ENCODE peak calls at places on chromosomes 11 and 22, in eight cellular contexts. One of them, this sample, is unnamed.

GRCh38 chr11:73760066-73760679 is 701 bp downstream of the RAB6A start:
- DNase-seq in astrocyte of the cerebellum: no peak
- DNase-seq in H1: peak
- DNase-seq in BE2C: peak
- DNase-seq in GM23248: peak
- DNase-seq in tibial artery: peak
- DNase-seq in choroid plexus epithelial cell: peak
- DNase-seq in lower lobe of right lung: peak
- DNase-seq in this sample: peak

GRCh38 chr22:21087119-21087518 is 41.4 kb downstream of the LRRC74B start:
- DNase-seq in choroid plexus epithelial cell: no peak
- DNase-seq in H1: no peak
- DNase-seq in BE2C: no peak
- DNase-seq in GM23248: no peak
- DNase-seq in astrocyte of the cerebellum: no peak
- DNase-seq in lower lobe of right lung: no peak
- DNase-seq in tibial artery: no peak
- DNase-seq in this sample: peak

GRCh38 chr22:46087816-46088277 is 62.5 kb upstream of the PPARA start:
- DNase-seq in H1: no peak
- DNase-seq in tibial artery: peak
- DNase-seq in BE2C: peak
- DNase-seq in GM23248: peak
- DNase-seq in lower lobe of right lung: peak
- DNase-seq in choroid plexus epithelial cell: peak
- DNase-seq in astrocyte of the cerebellum: peak
- DNase-seq in this sample: peak

GRCh38 chr11:69832561-69833413 is 13.6 kb upstream of the FGF3 start:
- DNase-seq in astrocyte of the cerebellum: no peak
- DNase-seq in choroid plexus epithelial cell: no peak
- DNase-seq in GM23248: no peak
- DNase-seq in H1: peak
- DNase-seq in tibial artery: peak
- DNase-seq in BE2C: no peak
- DNase-seq in lower lobe of right lung: no peak
- DNase-seq in this sample: no peak

GRCh38 chr11:30100514-30100913 is 83.7 kb upstream of the KCNA4 start:
- DNase-seq in BE2C: no peak
- DNase-seq in lower lobe of right lung: no peak
- DNase-seq in astrocyte of the cerebellum: no peak
- DNase-seq in H1: no peak
- DNase-seq in GM23248: no peak
- DNase-seq in choroid plexus epithelial cell: no peak
- DNase-seq in tibial artery: no peak
- DNase-seq in this sample: no peak

GRCh38 chr22:24401824-24402434 is 25.5 kb upstream of the ADORA2A start:
- DNase-seq in GM23248: no peak
- DNase-seq in tibial artery: peak
- DNase-seq in astrocyte of the cerebellum: no peak
- DNase-seq in choroid plexus epithelial cell: no peak
- DNase-seq in BE2C: peak
- DNase-seq in lower lobe of right lung: no peak
- DNase-seq in H1: no peak
- DNase-seq in this sample: no peak

GRCh38 chr11:1899686-1900085 is 8.0 kb upstream of the PRR33 start:
- DNase-seq in astrocyte of the cerebellum: no peak
- DNase-seq in lower lobe of right lung: no peak
- DNase-seq in choroid plexus epithelial cell: no peak
- DNase-seq in H1: no peak
- DNase-seq in tibial artery: no peak
- DNase-seq in GM23248: no peak
- DNase-seq in BE2C: no peak
- DNase-seq in this sample: no peak

GRCh38 chr11:74418509-74418895 is 20.3 kb upstream of the PGM2L1 start:
- DNase-seq in H1: no peak
- DNase-seq in astrocyte of the cerebellum: peak
- DNase-seq in lower lobe of right lung: no peak
- DNase-seq in tibial artery: no peak
- DNase-seq in choroid plexus epithelial cell: peak
- DNase-seq in GM23248: peak
- DNase-seq in BE2C: no peak
- DNase-seq in this sample: no peak

GRCh38 chr11:111573821-111574249 is 28.4 kb upstream of the SIK2 start:
- DNase-seq in astrocyte of the cerebellum: no peak
- DNase-seq in H1: no peak
- DNase-seq in GM23248: peak
- DNase-seq in BE2C: no peak
- DNase-seq in lower lobe of right lung: no peak
- DNase-seq in tibial artery: no peak
- DNase-seq in choroid plexus epithelial cell: peak
- DNase-seq in this sample: no peak

GRCh38 chr11:47409440-47410403 is 1.3 kb downstream of the SLC39A13 start:
- DNase-seq in H1: no peak
- DNase-seq in astrocyte of the cerebellum: no peak
- DNase-seq in choroid plexus epithelial cell: no peak
- DNase-seq in GM23248: peak
- DNase-seq in BE2C: no peak
- DNase-seq in tibial artery: no peak
- DNase-seq in lower lobe of right lung: no peak
- DNase-seq in this sample: no peak

GRCh38 chr11:69587454-69588081 is 53.4 kb upstream of the CCND1 start:
- DNase-seq in astrocyte of the cerebellum: no peak
- DNase-seq in tibial artery: no peak
- DNase-seq in GM23248: peak
- DNase-seq in H1: no peak
- DNase-seq in choroid plexus epithelial cell: peak
- DNase-seq in lower lobe of right lung: no peak
- DNase-seq in BE2C: no peak
- DNase-seq in this sample: no peak

GRCh38 chr11:8247312-8247711 is 16.4 kb downstream of the LMO1 start:
- DNase-seq in GM23248: peak
- DNase-seq in H1: peak
- DNase-seq in tibial artery: no peak
- DNase-seq in astrocyte of the cerebellum: no peak
- DNase-seq in lower lobe of right lung: peak
- DNase-seq in BE2C: no peak
- DNase-seq in choroid plexus epithelial cell: no peak
- DNase-seq in this sample: no peak

GRCh38 chr11:75771646-75772410 is 3.2 kb downstream of the DGAT2 start:
- DNase-seq in GM23248: peak
- DNase-seq in tibial artery: peak
- DNase-seq in lower lobe of right lung: peak
- DNase-seq in choroid plexus epithelial cell: peak
- DNase-seq in BE2C: no peak
- DNase-seq in H1: no peak
- DNase-seq in astrocyte of the cerebellum: no peak
- DNase-seq in this sample: no peak

GRCh38 chr11:58286249-58286648 is 18.2 kb upstream of the OR10W1 start:
- DNase-seq in choroid plexus epithelial cell: peak
- DNase-seq in lower lobe of right lung: no peak
- DNase-seq in tibial artery: no peak
- DNase-seq in GM23248: peak
- DNase-seq in astrocyte of the cerebellum: no peak
- DNase-seq in H1: no peak
- DNase-seq in BE2C: no peak
- DNase-seq in this sample: no peak

GRCh38 chr22:41535244-41535643 is 9.0 kb downstream of the POLR3H start:
- DNase-seq in tibial artery: no peak
- DNase-seq in choroid plexus epithelial cell: peak
- DNase-seq in lower lobe of right lung: no peak
- DNase-seq in astrocyte of the cerebellum: no peak
- DNase-seq in GM23248: peak
- DNase-seq in H1: no peak
- DNase-seq in BE2C: peak
- DNase-seq in this sample: no peak

GRCh38 chr11:13972033-13972910 is 9.7 kb downstream of the SPON1 start:
- DNase-seq in BE2C: no peak
- DNase-seq in tibial artery: no peak
- DNase-seq in H1: no peak
- DNase-seq in GM23248: peak
- DNase-seq in astrocyte of the cerebellum: peak
- DNase-seq in lower lobe of right lung: no peak
- DNase-seq in choroid plexus epithelial cell: peak
- DNase-seq in this sample: no peak

GRCh38 chr22:35440129-35440528 is 40.2 kb downstream of the MCM5 start:
- DNase-seq in BE2C: no peak
- DNase-seq in lower lobe of right lung: no peak
- DNase-seq in GM23248: no peak
- DNase-seq in choroid plexus epithelial cell: no peak
- DNase-seq in H1: no peak
- DNase-seq in tibial artery: no peak
- DNase-seq in astrocyte of the cerebellum: no peak
- DNase-seq in this sample: no peak

GRCh38 chr11:61378713-61379313 is 13.6 kb upstream of the TMEM216 start:
- DNase-seq in lower lobe of right lung: no peak
- DNase-seq in BE2C: no peak
- DNase-seq in tibial artery: peak
- DNase-seq in GM23248: peak
- DNase-seq in H1: no peak
- DNase-seq in astrocyte of the cerebellum: peak
- DNase-seq in choroid plexus epithelial cell: peak
- DNase-seq in this sample: no peak

GRCh38 chr11:66136752-66137123 is 66.7 kb downstream of the PACS1 start:
- DNase-seq in BE2C: no peak
- DNase-seq in GM23248: peak
- DNase-seq in astrocyte of the cerebellum: no peak
- DNase-seq in lower lobe of right lung: no peak
- DNase-seq in tibial artery: no peak
- DNase-seq in choroid plexus epithelial cell: peak
- DNase-seq in H1: no peak
- DNase-seq in this sample: no peak

GRCh38 chr11:33291004-33291777 is 34.0 kb downstream of the HIPK3 start:
- DNase-seq in astrocyte of the cerebellum: no peak
- DNase-seq in tibial artery: no peak
- DNase-seq in H1: no peak
- DNase-seq in GM23248: no peak
- DNase-seq in BE2C: no peak
- DNase-seq in choroid plexus epithelial cell: no peak
- DNase-seq in lower lobe of right lung: no peak
- DNase-seq in this sample: no peak
- H3K4me3 ChIP-seq in astrocyte of the cerebellum: no peak
- H3K4me3 ChIP-seq in tibial artery: no peak
- H3K4me3 ChIP-seq in H1: no peak
- H3K4me3 ChIP-seq in GM23248: no peak
- H3K4me3 ChIP-seq in BE2C: no peak
- H3K4me3 ChIP-seq in choroid plexus epithelial cell: no peak
- H3K4me3 ChIP-seq in lower lobe of right lung: no peak
- H3K4me3 ChIP-seq in this sample: no peak

GRCh38 chr11:43830928-43831440 is 49.6 kb upstream of the ALKBH3 start:
- DNase-seq in tibial artery: no peak
- DNase-seq in choroid plexus epithelial cell: peak
- DNase-seq in H1: no peak
- DNase-seq in astrocyte of the cerebellum: peak
- DNase-seq in lower lobe of right lung: no peak
- DNase-seq in BE2C: peak
- DNase-seq in GM23248: peak
- DNase-seq in this sample: peak
- H3K4me3 ChIP-seq in tibial artery: no peak
- H3K4me3 ChIP-seq in choroid plexus epithelial cell: no peak
- H3K4me3 ChIP-seq in H1: no peak
- H3K4me3 ChIP-seq in astrocyte of the cerebellum: peak
- H3K4me3 ChIP-seq in lower lobe of right lung: no peak
- H3K4me3 ChIP-seq in BE2C: no peak
- H3K4me3 ChIP-seq in GM23248: peak
- H3K4me3 ChIP-seq in this sample: no peak

GRCh38 chr11:72349053-72349452 is 85.3 kb downstream of the CLPB start:
- DNase-seq in tibial artery: no peak
- DNase-seq in choroid plexus epithelial cell: no peak
- DNase-seq in GM23248: no peak
- DNase-seq in lower lobe of right lung: no peak
- DNase-seq in BE2C: no peak
- DNase-seq in astrocyte of the cerebellum: no peak
- DNase-seq in H1: no peak
- DNase-seq in this sample: no peak
- H3K4me3 ChIP-seq in tibial artery: no peak
- H3K4me3 ChIP-seq in choroid plexus epithelial cell: no peak
- H3K4me3 ChIP-seq in GM23248: no peak
- H3K4me3 ChIP-seq in lower lobe of right lung: no peak
- H3K4me3 ChIP-seq in BE2C: no peak
- H3K4me3 ChIP-seq in astrocyte of the cerebellum: no peak
- H3K4me3 ChIP-seq in H1: no peak
- H3K4me3 ChIP-seq in this sample: no peak

DNA sequence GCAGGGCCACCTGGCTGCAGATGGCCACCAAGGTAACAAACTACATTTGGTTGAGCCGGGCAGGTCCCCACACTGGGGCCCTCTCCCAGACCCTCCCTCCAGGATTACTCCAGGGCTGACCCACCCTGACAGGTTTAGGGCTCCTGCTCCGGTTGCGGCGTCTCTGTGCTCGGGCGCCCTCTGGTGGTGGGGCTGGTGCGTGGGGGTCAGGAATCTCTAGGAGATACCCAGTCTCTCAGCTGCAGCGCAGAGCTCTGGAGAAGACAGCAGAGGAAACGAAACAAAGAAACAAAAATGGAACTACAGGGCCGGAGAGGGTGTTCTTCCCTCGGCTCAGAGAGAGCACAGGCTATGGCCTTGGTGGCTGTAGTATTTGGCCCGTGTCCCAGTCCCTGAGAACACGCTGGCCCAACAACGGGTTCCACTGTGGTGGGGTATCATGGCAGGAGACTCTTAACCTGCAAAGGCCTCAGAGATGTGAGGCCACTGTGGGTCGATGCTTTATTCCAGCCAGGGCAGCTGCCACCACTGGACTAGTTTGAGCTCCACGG is 2.4 kb downstream of the C11orf96 start:
- DNase-seq in lower lobe of right lung: peak
- DNase-seq in choroid plexus epithelial cell: peak
- DNase-seq in astrocyte of the cerebellum: no peak
- DNase-seq in GM23248: peak
- DNase-seq in H1: peak
- DNase-seq in tibial artery: peak
- DNase-seq in BE2C: peak
- DNase-seq in this sample: peak
- H3K4me3 ChIP-seq in lower lobe of right lung: peak
- H3K4me3 ChIP-seq in choroid plexus epithelial cell: peak
- H3K4me3 ChIP-seq in astrocyte of the cerebellum: peak
- H3K4me3 ChIP-seq in GM23248: no peak
- H3K4me3 ChIP-seq in H1: peak
- H3K4me3 ChIP-seq in tibial artery: peak
- H3K4me3 ChIP-seq in BE2C: peak
- H3K4me3 ChIP-seq in this sample: peak

GRCh38 chr22:49052560-49052959 is 775.1 kb downstream of the BRD1 start:
- DNase-seq in GM23248: no peak
- DNase-seq in lower lobe of right lung: no peak
- DNase-seq in astrocyte of the cerebellum: no peak
- DNase-seq in tibial artery: peak
- DNase-seq in choroid plexus epithelial cell: no peak
- DNase-seq in H1: no peak
- DNase-seq in BE2C: no peak
- DNase-seq in this sample: no peak
- H3K4me3 ChIP-seq in GM23248: no peak
- H3K4me3 ChIP-seq in lower lobe of right lung: peak
- H3K4me3 ChIP-seq in astrocyte of the cerebellum: no peak
- H3K4me3 ChIP-seq in tibial artery: peak
- H3K4me3 ChIP-seq in choroid plexus epithelial cell: no peak
- H3K4me3 ChIP-seq in H1: no peak
- H3K4me3 ChIP-seq in BE2C: no peak
- H3K4me3 ChIP-seq in this sample: peak

DNA sequence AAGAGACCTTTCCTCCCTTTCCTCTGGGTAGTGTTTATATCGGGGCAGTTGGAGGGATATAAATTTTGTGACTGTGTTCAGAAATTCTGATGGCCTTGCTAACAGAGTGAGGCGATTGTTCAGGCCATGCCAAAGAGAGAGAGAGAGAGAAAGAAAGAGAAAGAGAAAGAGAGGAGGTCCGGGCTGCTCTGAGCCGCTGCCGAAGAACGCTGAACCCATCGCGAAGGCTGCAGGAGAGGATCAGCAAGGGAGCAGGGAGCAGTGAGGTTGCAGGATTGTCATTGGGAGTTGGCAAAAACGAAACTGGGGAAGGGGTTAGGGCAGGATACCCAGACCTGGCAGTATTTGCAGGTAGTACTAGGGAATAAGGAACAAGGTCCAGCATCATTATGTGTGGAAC is 537.1 kb downstream of the INSC start:
- DNase-seq in tibial artery: no peak
- DNase-seq in GM23248: no peak
- DNase-seq in H1: peak
- DNase-seq in BE2C: no peak
- DNase-seq in astrocyte of the cerebellum: no peak
- DNase-seq in lower lobe of right lung: no peak
- DNase-seq in choroid plexus epithelial cell: no peak
- DNase-seq in this sample: no peak
- H3K4me3 ChIP-seq in tibial artery: peak
- H3K4me3 ChIP-seq in GM23248: no peak
- H3K4me3 ChIP-seq in H1: no peak
- H3K4me3 ChIP-seq in BE2C: no peak
- H3K4me3 ChIP-seq in astrocyte of the cerebellum: no peak
- H3K4me3 ChIP-seq in lower lobe of right lung: peak
- H3K4me3 ChIP-seq in choroid plexus epithelial cell: no peak
- H3K4me3 ChIP-seq in this sample: peak

This sample was measured in dorsolateral prefrontal cortex.